ENCODE peak calls at places on chromosome 14, in ten cellular contexts. P, V, S, N, U, H, W, M, I and J are unnamed samples.

GRCh38 chr14:30872602-30873001 is 1.8 kb upstream of the COCH start:
- DNase-seq in P (no peak), V (no peak), S (no peak), N (no peak), U (no peak), H (no peak), W (no peak), M (no peak), I (no peak), J (no peak)

GRCh38 chr14:88590173-88590572 is 27.3 kb downstream of the ZC3H14 start:
- DNase-seq in P (no peak), V (no peak), S (no peak), N (no peak), U (no peak), H (peak; percentile 58), W (no peak), M (no peak), I (no peak), J (no peak)

GRCh38 chr14:70655110-70655826 is 13.6 kb downstream of the TTC9 start:
- DNase-seq in P (no peak), V (no peak), S (no peak), N (peak; percentile 68), U (no peak), H (no peak), W (peak; percentile 34), M (peak; percentile 85), I (no peak), J (peak; percentile 82)

GRCh38 chr14:94676495-94677238 is 64.5 kb downstream of the SERPINA3 start:
- DNase-seq in P (no peak), V (no peak), S (no peak), N (no peak), U (peak; percentile 36), H (no peak), W (no peak), M (no peak), I (no peak), J (no peak)

GRCh38 chr14:51978566-51979398 is 10.6 kb upstream of the RTRAF start:
- DNase-seq in P (peak; percentile 77), V (peak; percentile 91), S (peak; percentile 85), N (peak; percentile 89), U (peak; percentile 75), H (peak; percentile 79), W (peak; percentile 88), M (peak; percentile 83), I (peak; percentile 76), J (peak; percentile 82)

GRCh38 chr14:51939211-51939705 is 50.1 kb upstream of the RTRAF start:
- DNase-seq in P (no peak), V (peak; percentile 34), S (no peak), N (no peak), U (no peak), H (no peak), W (no peak), M (no peak), I (no peak), J (no peak)

GRCh38 chr14:30553311-30553989 is 5.5 kb upstream of the G2E3 start:
- DNase-seq in P (no peak), V (peak; percentile 32), S (no peak), N (no peak), U (no peak), H (peak; percentile 35), W (no peak), M (no peak), I (no peak), J (no peak)

GRCh38 chr14:101475468-101476257 is 85.6 kb upstream of the DIO3 start:
- DNase-seq in P (no peak), V (peak; percentile 95), S (peak; percentile 75), N (no peak), U (peak; percentile 65), H (peak; percentile 85), W (peak; percentile 23), M (no peak), I (no peak), J (no peak)

GRCh38 chr14:90412058-90412457 is 15.2 kb downstream of the CALM1 start:
- DNase-seq in P (no peak), V (no peak), S (no peak), N (no peak), U (no peak), H (no peak), W (no peak), M (no peak), I (no peak), J (no peak)

GRCh38 chr14:92656306-92656705 is 92.1 kb downstream of the LGMN start:
- DNase-seq in P (no peak), V (no peak), S (no peak), N (no peak), U (no peak), H (no peak), W (no peak), M (no peak), I (no peak), J (no peak)

GRCh38 chr14:68816943-68817430 is 24.1 kb upstream of the ZFP36L1 start:
- DNase-seq in P (no peak), V (no peak), S (no peak), N (no peak), U (no peak), H (no peak), W (no peak), M (no peak), I (no peak), J (no peak)
- TF ChIP-seq CTCF in P (no peak), V (no peak), S (no peak), N (no peak), U (no peak), H (no peak), W (no peak), M (no peak), I (no peak), J (no peak)

GRCh38 chr14:105167303-105168092 is 1.1 kb downstream of the JAG2 start:
- DNase-seq in P (peak; percentile 66), V (no peak), S (no peak), N (peak; percentile 26), U (no peak), H (no peak), W (peak; percentile 33), M (no peak), I (no peak), J (no peak)

GRCh38 chr14:105166571-105167302 is 1.8 kb downstream of the JAG2 start:
- DNase-seq in P (no peak), V (no peak), S (no peak), N (no peak), U (no peak), H (no peak), W (no peak), M (no peak), I (no peak), J (no peak)

GRCh38 chr14:105168093-105168420 is 519 bp downstream of the JAG2 start:
- DNase-seq in P (no peak), V (no peak), S (no peak), N (no peak), U (no peak), H (no peak), W (no peak), M (no peak), I (no peak), J (no peak)

GRCh38 chr14:105165134-105165704 is 3.4 kb downstream of the JAG2 start:
- DNase-seq in P (no peak), V (no peak), S (no peak), N (peak; percentile 32), U (no peak), H (no peak), W (no peak), M (no peak), I (no peak), J (no peak)

GRCh38 chr14:105165761-105166485 is 2.7 kb downstream of the JAG2 start:
- DNase-seq in P (no peak), V (no peak), S (no peak), N (no peak), U (no peak), H (no peak), W (no peak), M (no peak), I (no peak), J (no peak)
- H3K4me1 ChIP-seq in P (peaks cover 40% of the 10 kb centered on the region), V (peaks cover 16% of the 10 kb centered on the region), S (peaks cover 4% of the 10 kb centered on the region), N (peaks cover 27% of the 10 kb centered on the region), U (peaks cover 15% of the 10 kb centered on the region), H (peaks cover 33% of the 10 kb centered on the region), W (peaks cover 40% of the 10 kb centered on the region), M (no peaks in the 10 kb centered on the region), I (no peaks in the 10 kb centered on the region), J (peaks cover 16% of the 10 kb centered on the region)

GRCh38 chr14:68702578-68702977 is 90.3 kb downstream of the ZFP36L1 start:
- DNase-seq in P (no peak), V (no peak), S (no peak), N (no peak), U (no peak), H (no peak), W (no peak), M (no peak), I (no peak), J (no peak)
- TF ChIP-seq CTCF in P (no peak), V (no peak), S (no peak), N (no peak), U (no peak), H (no peak), W (no peak), M (no peak), I (no peak), J (no peak)

GRCh38 chr14:59204305-59204704 is 15.8 kb downstream of the DAAM1 start:
- DNase-seq in P (no peak), V (no peak), S (no peak), N (no peak), U (no peak), H (no peak), W (no peak), M (no peak), I (no peak), J (no peak)
- H3K4me1 ChIP-seq in P (peaks cover 7% of the 10 kb centered on the region), V (peaks cover 5% of the 10 kb centered on the region), S (peaks cover 16% of the 10 kb centered on the region), N (no peaks in the 10 kb centered on the region), U (peaks cover 11% of the 10 kb centered on the region), H (no peaks in the 10 kb centered on the region), W (peaks cover 46% of the 10 kb centered on the region), M (no peaks in the 10 kb centered on the region), I (no peaks in the 10 kb centered on the region), J (peaks cover 5% of the 10 kb centered on the region)

GRCh38 chr14:59428581-59429012 is 36.6 kb downstream of the GPR135 start:
- DNase-seq in P (no peak), V (peak; percentile 77), S (no peak), N (no peak), U (no peak), H (no peak), W (no peak), M (no peak), I (no peak), J (no peak)
- TF ChIP-seq CTCF in P (no peak), V (peak; percentile 46), S (peak; percentile 31), N (no peak), U (peak; percentile 22), H (no peak), W (no peak), M (peak; percentile 22), I (no peak), J (no peak)

GRCh38 chr14:103395245-103395644 is 10.0 kb downstream of the MARK3 start:
- DNase-seq in P (no peak), V (no peak), S (no peak), N (no peak), U (no peak), H (no peak), W (no peak), M (no peak), I (no peak), J (no peak)
- H3K4me1 ChIP-seq in P (peaks cover 98% of the 10 kb centered on the region), V (peaks cover 31% of the 10 kb centered on the region), S (peaks cover 24% of the 10 kb centered on the region), N (peaks cover 77% of the 10 kb centered on the region), U (peaks cover 96% of the 10 kb centered on the region), H (peaks cover 59% of the 10 kb centered on the region), W (peaks cover 100% of the 10 kb centered on the region), M (peaks cover 17% of the 10 kb centered on the region), I (peaks cover 21% of the 10 kb centered on the region), J (peaks cover 66% of the 10 kb centered on the region)